ENCODE peak calls at places on chromosomes 6 and 20, in six cellular contexts. K, O, E, D, V and I are unnamed samples.
A peak's percentile ranks its signal among the peaks of the same experiment; 100 is the strongest.

GRCh38 chr6:106997392-106998257 is 23.1 kb upstream of the CD24 start:
- DNase-seq in K (peak; percentile 55), E (peak; percentile 76), V (peak; percentile 12), O (peak; percentile 57), D (peak; percentile 45), I (peak; percentile 47)

GRCh38 chr6:127539292-127539691 is 20.2 kb upstream of the MTCL3 start:
- DNase-seq in K (peak; percentile 15), E (no peak), O (no peak), V (no peak), D (no peak), I (peak; percentile 26)

GRCh38 chr6:149963462-149964242 is at the start of gene ULBP1:
- DNase-seq in V (peak; percentile 52), E (peak; percentile 76), K (peak; percentile 90), O (peak; percentile 83), D (peak; percentile 24), I (peak; percentile 67)

GRCh38 chr20:53019464-53019863 is 47.3 kb downstream of the TSHZ2 start:
- DNase-seq in O (no peak), K (no peak), V (no peak), E (no peak), D (no peak), I (no peak)

GRCh38 chr6:12051861-12052368 is 39.8 kb downstream of the HIVEP1 start:
- DNase-seq in O (peak; percentile 26), D (no peak), E (no peak), K (peak; percentile 88), V (peak; percentile 72), I (no peak)

GRCh38 chr6:1182722-1183521 is 129.0 kb upstream of the FOXQ1 start:
- DNase-seq in V (no peak), K (no peak), O (no peak), D (no peak), E (no peak), I (no peak)

GRCh38 chr20:64036346-64037198 is 590 bp downstream of the C20orf204 start:
- DNase-seq in V (no peak), E (no peak), O (no peak), K (no peak), D (no peak), I (no peak)

GRCh38 chr20:47379433-47380150 is 23.1 kb upstream of the ZMYND8 start:
- DNase-seq in K (no peak), E (no peak), O (no peak), V (no peak), D (peak; percentile 73), I (no peak)

GRCh38 chr6:89139509-89140346 is 6.1 kb upstream of the PM20D2 start:
- DNase-seq in V (no peak), K (no peak), E (no peak), O (peak; percentile 9), D (peak; percentile 35), I (no peak)

GRCh38 chr6:3351105-3351676 is 92.4 kb downstream of the PSMG4 start:
- DNase-seq in D (no peak), O (no peak), V (no peak), K (no peak), E (no peak), I (peak; percentile 69)

GRCh38 chr20:25437153-25437581 is 29.7 kb downstream of the GINS1 start:
- DNase-seq in D (no peak), V (no peak), E (no peak), O (no peak), K (no peak), I (no peak)

GRCh38 chr6:113320653-113321052 is 536.5 kb upstream of the MARCKS start:
- DNase-seq in K (no peak), E (no peak), D (no peak), V (no peak), O (no peak), I (no peak)

GRCh38 chr20:44449864-44450263 is 25.8 kb upstream of the TTPAL start:
- DNase-seq in V (no peak), K (no peak), E (no peak), O (no peak), D (no peak), I (no peak)